ENCODE peak calls at places on chromosomes 7 and 10, in ten cellular contexts. E is A549, T is AG04450, Y is astrocyte of the cerebellum, C is left ventricle myocardium inferior, H is GM12865, I is upper lobe of right lung, U is cardiac muscle cell, K is AG04449, X is astrocyte of the spinal cord. N is an unnamed sample.

GRCh38 chr7:112748381-112748780 is 41.8 kb downstream of the TMEM168 start:
- DNase-seq in E (no peak), T (no peak), Y (no peak), C (no peak), H (no peak), I (no peak), U (no peak), K (no peak), X (no peak), N (no peak)

GRCh38 chr7:98559958-98560357 is 57.1 kb upstream of the NPTX2 start:
- DNase-seq in E (no peak), T (no peak), Y (no peak), C (no peak), H (peak; percentile 5), I (no peak), U (no peak), K (no peak), X (no peak), N (no peak)

GRCh38 chr10:48692748-48693147 is 8.1 kb downstream of the WDFY4 start:
- DNase-seq in E (no peak), T (no peak), Y (no peak), C (no peak), H (no peak), I (no peak), U (no peak), K (no peak), X (no peak), N (no peak)

GRCh38 chr10:103766751-103767509 is 88.4 kb downstream of the SH3PXD2A start:
- DNase-seq in E (no peak), T (no peak), Y (no peak), C (no peak), H (no peak), I (no peak), U (no peak), K (no peak), X (no peak), N (no peak)

GRCh38 chr10:97498841-97499560 is at the start of gene UBTD1:
- DNase-seq in E (peak; percentile 27), T (no peak), Y (no peak), C (peak; percentile 51), H (peak; percentile 18), I (peak; percentile 84), U (peak; percentile 61), K (no peak), X (peak; percentile 39), N (peak; percentile 51)

GRCh38 chr7:15577600-15577999 is 15.8 kb upstream of the AGMO start:
- DNase-seq in E (no peak), T (no peak), Y (no peak), C (no peak), H (no peak), I (no peak), U (no peak), K (no peak), X (no peak), N (no peak)

GRCh38 chr10:74690393-74690792 is 136.0 kb upstream of the KAT6B start:
- DNase-seq in E (no peak), T (no peak), Y (no peak), C (no peak), H (no peak), I (no peak), U (no peak), K (no peak), X (no peak), N (no peak)

GRCh38 chr7:102404005-102404861 is 8.1 kb downstream of the PRKRIP1 start:
- DNase-seq in E (peak; percentile 82), T (no peak), Y (peak; percentile 13), C (no peak), H (peak; percentile 93), I (no peak), U (peak; percentile 64), K (no peak), X (peak; percentile 46), N (peak; percentile 63)

GRCh38 chr10:86400705-86401587 is 34.4 kb upstream of the GRID1 start:
- DNase-seq in E (peak; percentile 68), T (no peak), Y (no peak), C (peak; percentile 40), H (peak; percentile 70), I (peak; percentile 81), U (peak; percentile 42), K (no peak), X (peak; percentile 26), N (peak; percentile 31)
- TF ChIP-seq CTCF in E (no peak), T (peak; percentile 27), Y (peak; percentile 3), C (no peak), H (no peak), I (no peak), U (peak; percentile 25), K (peak; percentile 41), X (peak; percentile 22), N (peak; percentile 23)

GRCh38 chr10:23196201-23196600 is 4.1 kb downstream of the PTF1A start:
- DNase-seq in E (no peak), T (no peak), Y (no peak), C (no peak), H (no peak), I (no peak), U (no peak), K (no peak), X (no peak), N (no peak)

GRCh38 chr10:23194471-23194965 is 2.4 kb downstream of the PTF1A start:
- DNase-seq in E (no peak), T (no peak), Y (no peak), C (no peak), H (no peak), I (no peak), U (no peak), K (no peak), X (no peak), N (no peak)

GRCh38 chr10:23193435-23194074 is 1.4 kb downstream of the PTF1A start:
- DNase-seq in E (no peak), T (no peak), Y (no peak), C (no peak), H (no peak), I (no peak), U (no peak), K (no peak), X (no peak), N (no peak)

GRCh38 chr10:23195846-23196200 is 3.7 kb downstream of the PTF1A start:
- DNase-seq in E (no peak), T (no peak), Y (no peak), C (no peak), H (no peak), I (no peak), U (no peak), K (no peak), X (no peak), N (no peak)

GRCh38 chr10:23194966-23195845 is 3.1 kb downstream of the PTF1A start:
- DNase-seq in E (no peak), T (no peak), Y (no peak), C (no peak), H (no peak), I (no peak), U (no peak), K (no peak), X (no peak), N (no peak)
- H3K4me3 ChIP-seq in E (no peak overlapping the region), T (no peak overlapping the region), Y (no peak overlapping the region), C (peak overlapping the region; percentile 48), H (no peak overlapping the region), I (no peak overlapping the region), U (peak overlapping the region; percentile 11), K (no peak overlapping the region), X (no peak overlapping the region), N (no peak overlapping the region)

GRCh38 chr7:27642271-27642670 is 20.4 kb downstream of the HIBADH start:
- DNase-seq in E (no peak), T (no peak), Y (no peak), C (no peak), H (no peak), I (no peak), U (no peak), K (no peak), X (no peak), N (no peak)

GRCh38 chr7:27635728-27636127 is 27.0 kb downstream of the HIBADH start:
- DNase-seq in E (no peak), T (no peak), Y (no peak), C (no peak), H (no peak), I (no peak), U (no peak), K (no peak), X (no peak), N (no peak)

GRCh38 chr7:27636326-27637006 is 26.2 kb downstream of the HIBADH start:
- DNase-seq in E (no peak), T (no peak), Y (no peak), C (no peak), H (no peak), I (no peak), U (peak; percentile 65), K (no peak), X (peak; percentile 22), N (peak; percentile 66)

GRCh38 chr7:27641576-27642230 is 21.0 kb downstream of the HIBADH start:
- DNase-seq in E (peak; percentile 49), T (no peak), Y (no peak), C (no peak), H (peak; percentile 29), I (no peak), U (peak; percentile 35), K (no peak), X (peak; percentile 29), N (peak; percentile 41)

GRCh38 chr7:27640914-27641570 is 21.6 kb downstream of the HIBADH start:
- DNase-seq in E (peak; percentile 38), T (no peak), Y (no peak), C (no peak), H (peak; percentile 42), I (no peak), U (peak; percentile 76), K (peak; percentile 26), X (peak; percentile 79), N (peak; percentile 94)
- TF ChIP-seq CTCF in E (no peak), T (no peak), Y (no peak), C (no peak), H (no peak), I (no peak), U (no peak), K (no peak), X (no peak), N (no peak)

GRCh38 chr10:12905067-12905466 is 96.4 kb downstream of the CCDC3 start:
- DNase-seq in E (no peak), T (no peak), Y (no peak), C (no peak), H (no peak), I (no peak), U (no peak), K (no peak), X (no peak), N (no peak)

GRCh38 chr10:12902135-12902572 is 99.4 kb downstream of the CCDC3 start:
- DNase-seq in E (peak; percentile 63), T (peak; percentile 30), Y (peak; percentile 62), C (peak; percentile 21), H (peak; percentile 66), I (no peak), U (peak; percentile 79), K (no peak), X (peak; percentile 63), N (peak; percentile 82)

GRCh38 chr10:12906051-12906541 is 95.4 kb downstream of the CCDC3 start:
- DNase-seq in E (no peak), T (no peak), Y (no peak), C (no peak), H (no peak), I (no peak), U (no peak), K (no peak), X (no peak), N (no peak)

GRCh38 chr10:12898271-12898670 is 103.2 kb downstream of the CCDC3 start:
- DNase-seq in E (no peak), T (no peak), Y (no peak), C (no peak), H (no peak), I (no peak), U (no peak), K (no peak), X (no peak), N (no peak)

DNA sequence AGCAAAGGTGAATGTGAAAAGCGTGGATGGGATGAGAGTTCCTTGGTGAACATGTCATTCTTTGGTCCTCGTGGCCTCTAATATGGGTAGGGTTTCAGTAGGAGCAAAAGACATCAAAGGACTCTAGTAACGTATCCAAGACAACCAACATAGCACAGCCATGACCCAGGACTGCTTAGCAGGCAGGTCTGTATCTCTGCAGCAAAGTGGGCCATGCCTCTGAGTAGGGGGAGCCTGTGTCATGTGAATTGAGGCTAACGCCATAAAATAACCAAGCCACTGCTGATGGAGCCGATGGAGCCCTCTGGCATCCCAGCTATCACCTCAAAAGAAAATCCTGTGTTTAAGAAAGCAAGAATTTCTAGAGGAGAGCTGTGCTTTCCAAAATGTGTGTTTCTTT is 98.6 kb downstream of the CCDC3 start:
- DNase-seq in E (no peak), T (no peak), Y (no peak), C (no peak), H (no peak), I (no peak), U (no peak), K (no peak), X (no peak), N (no peak)
- H3K4me3 ChIP-seq in E (no peak overlapping the region), T (no peak overlapping the region), Y (no peak overlapping the region), C (no peak overlapping the region), H (no peak overlapping the region), I (no peak overlapping the region), U (no peak overlapping the region), K (no peak overlapping the region), X (no peak overlapping the region), N (no peak overlapping the region)

N was measured in choroid plexus epithelial cell.